ENCODE peak calls at places on chromosome 15, in seven cellular contexts. One of them, this sample, is unnamed.

GRCh38 chr15:98599911-98600685 is 48.2 kb upstream of the IGF1R start:
- DNase-seq in K562: no peak
- DNase-seq in Peyer's patch: peak
- DNase-seq in CD8-positive, alpha-beta T cell: peak
- DNase-seq in right lobe of liver: peak
- DNase-seq in psoas muscle: no peak
- DNase-seq in cardiac muscle cell: no peak
- DNase-seq in this sample: peak

GRCh38 chr15:63893866-63894661 is 60.3 kb upstream of the HERC1 start:
- DNase-seq in K562: no peak
- DNase-seq in Peyer's patch: no peak
- DNase-seq in CD8-positive, alpha-beta T cell: no peak
- DNase-seq in right lobe of liver: no peak
- DNase-seq in psoas muscle: peak
- DNase-seq in cardiac muscle cell: no peak
- DNase-seq in this sample: no peak

GRCh38 chr15:82186748-82187415 is 75.7 kb downstream of the EFL1 start:
- DNase-seq in K562: no peak
- DNase-seq in Peyer's patch: no peak
- DNase-seq in CD8-positive, alpha-beta T cell: no peak
- DNase-seq in right lobe of liver: no peak
- DNase-seq in psoas muscle: no peak
- DNase-seq in cardiac muscle cell: no peak
- DNase-seq in this sample: no peak

GRCh38 chr15:69454953-69455352 is 2.3 kb downstream of the RPLP1 start:
- DNase-seq in K562: peak
- DNase-seq in Peyer's patch: no peak
- DNase-seq in CD8-positive, alpha-beta T cell: no peak
- DNase-seq in right lobe of liver: no peak
- DNase-seq in psoas muscle: no peak
- DNase-seq in cardiac muscle cell: no peak
- DNase-seq in this sample: no peak

GRCh38 chr15:71596672-71597071 is 213.7 kb upstream of the NR2E3 start:
- DNase-seq in K562: no peak
- DNase-seq in Peyer's patch: no peak
- DNase-seq in CD8-positive, alpha-beta T cell: no peak
- DNase-seq in right lobe of liver: no peak
- DNase-seq in psoas muscle: peak
- DNase-seq in cardiac muscle cell: peak
- DNase-seq in this sample: no peak

GRCh38 chr15:25892126-25892525 is 29.0 kb upstream of the ATP10A start:
- DNase-seq in K562: no peak
- DNase-seq in Peyer's patch: no peak
- DNase-seq in CD8-positive, alpha-beta T cell: no peak
- DNase-seq in right lobe of liver: no peak
- DNase-seq in psoas muscle: no peak
- DNase-seq in cardiac muscle cell: no peak
- DNase-seq in this sample: no peak

GRCh38 chr15:48869966-48870365 is 8.0 kb upstream of the EID1 start:
- DNase-seq in K562: no peak
- DNase-seq in Peyer's patch: no peak
- DNase-seq in CD8-positive, alpha-beta T cell: no peak
- DNase-seq in right lobe of liver: no peak
- DNase-seq in psoas muscle: no peak
- DNase-seq in cardiac muscle cell: no peak
- DNase-seq in this sample: no peak

GRCh38 chr15:65423150-65423976 is 616 bp upstream of the IGDCC4 start:
- DNase-seq in K562: peak
- DNase-seq in Peyer's patch: no peak
- DNase-seq in CD8-positive, alpha-beta T cell: no peak
- DNase-seq in right lobe of liver: no peak
- DNase-seq in psoas muscle: no peak
- DNase-seq in cardiac muscle cell: no peak
- DNase-seq in this sample: no peak

GRCh38 chr15:76932090-76932966 is 779 bp downstream of the RCN2 start:
- DNase-seq in K562: peak
- DNase-seq in Peyer's patch: no peak
- DNase-seq in CD8-positive, alpha-beta T cell: no peak
- DNase-seq in right lobe of liver: no peak
- DNase-seq in psoas muscle: no peak
- DNase-seq in cardiac muscle cell: peak
- DNase-seq in this sample: no peak

GRCh38 chr15:81504170-81504905 is 130.3 kb upstream of the TMC3 start:
- DNase-seq in K562: no peak
- DNase-seq in Peyer's patch: no peak
- DNase-seq in CD8-positive, alpha-beta T cell: no peak
- DNase-seq in right lobe of liver: no peak
- DNase-seq in psoas muscle: no peak
- DNase-seq in cardiac muscle cell: no peak
- DNase-seq in this sample: no peak

GRCh38 chr15:87167706-87168105 is 1088.0 kb downstream of the AGBL1 start:
- DNase-seq in K562: no peak
- DNase-seq in Peyer's patch: no peak
- DNase-seq in CD8-positive, alpha-beta T cell: no peak
- DNase-seq in right lobe of liver: no peak
- DNase-seq in psoas muscle: no peak
- DNase-seq in cardiac muscle cell: no peak
- DNase-seq in this sample: no peak

GRCh38 chr15:78133801-78134200 is 2.6 kb upstream of the CIB2 start:
- DNase-seq in K562: no peak
- DNase-seq in Peyer's patch: peak
- DNase-seq in CD8-positive, alpha-beta T cell: no peak
- DNase-seq in right lobe of liver: no peak
- DNase-seq in psoas muscle: no peak
- DNase-seq in cardiac muscle cell: no peak
- DNase-seq in this sample: no peak

GRCh38 chr15:49620174-49620573 is 444 bp downstream of the FAM227B start:
- DNase-seq in K562: peak
- DNase-seq in Peyer's patch: no peak
- DNase-seq in CD8-positive, alpha-beta T cell: no peak
- DNase-seq in right lobe of liver: no peak
- DNase-seq in psoas muscle: no peak
- DNase-seq in cardiac muscle cell: no peak
- DNase-seq in this sample: no peak

GRCh38 chr15:89364341-89364740 is 29.7 kb upstream of the POLG start:
- DNase-seq in K562: no peak
- DNase-seq in Peyer's patch: no peak
- DNase-seq in CD8-positive, alpha-beta T cell: no peak
- DNase-seq in right lobe of liver: no peak
- DNase-seq in psoas muscle: no peak
- DNase-seq in cardiac muscle cell: no peak
- DNase-seq in this sample: no peak

GRCh38 chr15:59879506-59879905 is 124.6 kb upstream of the FOXB1 start:
- DNase-seq in K562: no peak
- DNase-seq in Peyer's patch: no peak
- DNase-seq in CD8-positive, alpha-beta T cell: no peak
- DNase-seq in right lobe of liver: no peak
- DNase-seq in psoas muscle: no peak
- DNase-seq in cardiac muscle cell: no peak
- DNase-seq in this sample: no peak

GRCh38 chr15:31365655-31366127 is 39.1 kb downstream of the KLF13 start:
- DNase-seq in K562: peak
- DNase-seq in Peyer's patch: peak
- DNase-seq in CD8-positive, alpha-beta T cell: peak
- DNase-seq in right lobe of liver: peak
- DNase-seq in psoas muscle: peak
- DNase-seq in cardiac muscle cell: peak
- DNase-seq in this sample: peak

GRCh38 chr15:86021281-86022264 is 58.1 kb upstream of the AGBL1 start:
- DNase-seq in K562: no peak
- DNase-seq in Peyer's patch: peak
- DNase-seq in CD8-positive, alpha-beta T cell: no peak
- DNase-seq in right lobe of liver: peak
- DNase-seq in psoas muscle: peak
- DNase-seq in cardiac muscle cell: no peak
- DNase-seq in this sample: no peak

GRCh38 chr15:31084176-31084575 is 17.3 kb downstream of the TRPM1 start:
- DNase-seq in K562: no peak
- DNase-seq in Peyer's patch: no peak
- DNase-seq in CD8-positive, alpha-beta T cell: no peak
- DNase-seq in right lobe of liver: no peak
- DNase-seq in psoas muscle: no peak
- DNase-seq in cardiac muscle cell: no peak
- DNase-seq in this sample: no peak

GRCh38 chr15:44101944-44102343 is 93.1 kb downstream of the FRMD5 start:
- DNase-seq in K562: no peak
- DNase-seq in Peyer's patch: no peak
- DNase-seq in CD8-positive, alpha-beta T cell: no peak
- DNase-seq in right lobe of liver: no peak
- DNase-seq in psoas muscle: no peak
- DNase-seq in cardiac muscle cell: peak
- DNase-seq in this sample: no peak

GRCh38 chr15:99980791-99981190 is 247.6 kb upstream of the LYSMD4 start:
- DNase-seq in K562: no peak
- DNase-seq in Peyer's patch: no peak
- DNase-seq in CD8-positive, alpha-beta T cell: no peak
- DNase-seq in right lobe of liver: no peak
- DNase-seq in psoas muscle: no peak
- DNase-seq in cardiac muscle cell: no peak
- DNase-seq in this sample: no peak

GRCh38 chr15:27757050-27757449 is 342.1 kb downstream of the OCA2 start:
- DNase-seq in K562: no peak
- DNase-seq in Peyer's patch: no peak
- DNase-seq in CD8-positive, alpha-beta T cell: no peak
- DNase-seq in right lobe of liver: no peak
- DNase-seq in psoas muscle: no peak
- DNase-seq in cardiac muscle cell: no peak
- DNase-seq in this sample: no peak

GRCh38 chr15:84829428-84829827 is 12.3 kb downstream of the ALPK3 start:
- DNase-seq in K562: peak
- DNase-seq in Peyer's patch: no peak
- DNase-seq in CD8-positive, alpha-beta T cell: no peak
- DNase-seq in right lobe of liver: no peak
- DNase-seq in psoas muscle: no peak
- DNase-seq in cardiac muscle cell: no peak
- DNase-seq in this sample: no peak
- H3K27ac ChIP-seq in K562: no peak
- H3K27ac ChIP-seq in Peyer's patch: no peak
- H3K27ac ChIP-seq in CD8-positive, alpha-beta T cell: no peak
- H3K27ac ChIP-seq in right lobe of liver: no peak
- H3K27ac ChIP-seq in psoas muscle: peak
- H3K27ac ChIP-seq in cardiac muscle cell: peak
- H3K27ac ChIP-seq in this sample: no peak

GRCh38 chr15:39434126-39434525 is 146.8 kb upstream of the THBS1 start:
- DNase-seq in K562: no peak
- DNase-seq in Peyer's patch: no peak
- DNase-seq in CD8-positive, alpha-beta T cell: no peak
- DNase-seq in right lobe of liver: no peak
- DNase-seq in psoas muscle: no peak
- DNase-seq in cardiac muscle cell: no peak
- DNase-seq in this sample: no peak
- H3K27ac ChIP-seq in K562: no peak
- H3K27ac ChIP-seq in Peyer's patch: no peak
- H3K27ac ChIP-seq in CD8-positive, alpha-beta T cell: no peak
- H3K27ac ChIP-seq in right lobe of liver: no peak
- H3K27ac ChIP-seq in psoas muscle: no peak
- H3K27ac ChIP-seq in cardiac muscle cell: no peak
- H3K27ac ChIP-seq in this sample: no peak

GRCh38 chr15:101444015-101444414 is 45.5 kb downstream of the PCSK6 start:
- DNase-seq in K562: no peak
- DNase-seq in Peyer's patch: no peak
- DNase-seq in CD8-positive, alpha-beta T cell: no peak
- DNase-seq in right lobe of liver: no peak
- DNase-seq in psoas muscle: peak
- DNase-seq in cardiac muscle cell: no peak
- DNase-seq in this sample: no peak
- H3K27ac ChIP-seq in K562: no peak
- H3K27ac ChIP-seq in Peyer's patch: no peak
- H3K27ac ChIP-seq in CD8-positive, alpha-beta T cell: no peak
- H3K27ac ChIP-seq in right lobe of liver: peak
- H3K27ac ChIP-seq in psoas muscle: no peak
- H3K27ac ChIP-seq in cardiac muscle cell: no peak
- H3K27ac ChIP-seq in this sample: no peak

DNA sequence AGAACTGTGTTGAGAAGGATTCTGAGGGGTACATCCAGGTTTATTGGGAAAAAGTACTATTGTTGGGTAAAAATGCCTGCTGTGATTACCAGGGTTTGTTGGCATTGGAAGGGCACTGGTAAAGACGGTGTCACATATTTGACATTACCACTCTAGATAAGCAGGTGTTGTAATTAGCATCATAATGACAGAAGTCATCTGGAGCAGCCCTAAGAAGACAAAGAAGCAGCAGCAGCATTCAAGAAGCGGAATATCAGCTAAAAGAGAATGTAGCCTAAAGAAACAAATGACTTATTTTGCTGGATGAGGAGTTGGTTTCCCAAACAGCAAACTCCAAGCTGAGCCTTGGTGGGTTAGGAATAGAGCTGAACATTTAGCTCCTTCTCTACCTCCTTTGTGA is 30.5 kb upstream of the ZFAND6 start:
- DNase-seq in K562: no peak
- DNase-seq in Peyer's patch: no peak
- DNase-seq in CD8-positive, alpha-beta T cell: no peak
- DNase-seq in right lobe of liver: no peak
- DNase-seq in psoas muscle: no peak
- DNase-seq in cardiac muscle cell: no peak
- DNase-seq in this sample: no peak
- H3K27ac ChIP-seq in K562: no peak
- H3K27ac ChIP-seq in Peyer's patch: no peak
- H3K27ac ChIP-seq in CD8-positive, alpha-beta T cell: no peak
- H3K27ac ChIP-seq in right lobe of liver: no peak
- H3K27ac ChIP-seq in psoas muscle: no peak
- H3K27ac ChIP-seq in cardiac muscle cell: no peak
- H3K27ac ChIP-seq in this sample: no peak

GRCh38 chr15:67832965-67833503 is 6.8 kb downstream of the RNU6-1 start:
- DNase-seq in K562: no peak
- DNase-seq in Peyer's patch: no peak
- DNase-seq in CD8-positive, alpha-beta T cell: no peak
- DNase-seq in right lobe of liver: no peak
- DNase-seq in psoas muscle: no peak
- DNase-seq in cardiac muscle cell: peak
- DNase-seq in this sample: no peak
- H3K27ac ChIP-seq in K562: no peak
- H3K27ac ChIP-seq in Peyer's patch: no peak
- H3K27ac ChIP-seq in CD8-positive, alpha-beta T cell: no peak
- H3K27ac ChIP-seq in right lobe of liver: no peak
- H3K27ac ChIP-seq in psoas muscle: no peak
- H3K27ac ChIP-seq in cardiac muscle cell: no peak
- H3K27ac ChIP-seq in this sample: no peak

DNA sequence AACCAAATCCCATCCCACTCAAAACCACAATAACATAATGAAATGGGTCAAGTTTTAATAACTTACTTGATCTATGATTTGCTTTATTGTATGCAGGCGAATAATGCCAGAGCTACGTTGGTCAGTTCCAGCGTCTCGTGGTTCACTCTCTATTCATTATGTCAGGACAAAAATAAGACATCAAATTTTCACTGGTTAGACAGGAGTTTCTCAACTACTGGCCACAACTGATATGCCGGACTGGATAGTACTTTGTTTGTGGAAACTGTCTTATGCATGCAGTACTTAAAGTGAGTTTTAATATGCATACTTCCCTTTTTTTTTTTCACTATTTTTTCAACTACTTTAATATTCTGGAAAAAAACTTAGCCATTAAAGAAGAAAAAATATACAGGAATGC is 94.4 kb downstream of the TJP1 start:
- DNase-seq in K562: no peak
- DNase-seq in Peyer's patch: no peak
- DNase-seq in CD8-positive, alpha-beta T cell: no peak
- DNase-seq in right lobe of liver: no peak
- DNase-seq in psoas muscle: no peak
- DNase-seq in cardiac muscle cell: no peak
- DNase-seq in this sample: no peak
- H3K27ac ChIP-seq in K562: no peak
- H3K27ac ChIP-seq in Peyer's patch: no peak
- H3K27ac ChIP-seq in CD8-positive, alpha-beta T cell: no peak
- H3K27ac ChIP-seq in right lobe of liver: no peak
- H3K27ac ChIP-seq in psoas muscle: no peak
- H3K27ac ChIP-seq in cardiac muscle cell: no peak
- H3K27ac ChIP-seq in this sample: no peak

GRCh38 chr15:95227235-95227634 is 995.9 kb downstream of the MCTP2 start:
- DNase-seq in K562: no peak
- DNase-seq in Peyer's patch: no peak
- DNase-seq in CD8-positive, alpha-beta T cell: no peak
- DNase-seq in right lobe of liver: no peak
- DNase-seq in psoas muscle: no peak
- DNase-seq in cardiac muscle cell: no peak
- DNase-seq in this sample: no peak
- H3K27ac ChIP-seq in K562: no peak
- H3K27ac ChIP-seq in Peyer's patch: no peak
- H3K27ac ChIP-seq in CD8-positive, alpha-beta T cell: no peak
- H3K27ac ChIP-seq in right lobe of liver: no peak
- H3K27ac ChIP-seq in psoas muscle: no peak
- H3K27ac ChIP-seq in cardiac muscle cell: no peak
- H3K27ac ChIP-seq in this sample: no peak

This sample was measured in substantia nigra.